ENCODE peak calls at places on chromosomes 2 and 18, in seven cellular contexts. V, Y, O, X, M, L and S are unnamed samples.

GRCh38 chr2:207706936-207707860 is 4.2 kb upstream of the CCNYL1 start:
- DNase-seq in M (no peak), Y (peak), X (no peak), V (no peak), L (no peak), O (no peak), S (no peak)

GRCh38 chr2:174033163-174033550 is 68.0 kb upstream of the SP3 start:
- DNase-seq in X (no peak), M (no peak), Y (no peak), L (no peak), V (no peak), O (no peak), S (no peak)

GRCh38 chr2:227862227-227862740 is 9.1 kb upstream of the DAW1 start:
- DNase-seq in O (no peak), X (peak), V (no peak), M (no peak), Y (peak), L (peak), S (no peak)

GRCh38 chr2:98702127-98702802 is 28.7 kb downstream of the MGAT4A start:
- DNase-seq in L (peak), V (no peak), O (no peak), Y (no peak), X (no peak), M (peak), S (no peak)

GRCh38 chr2:119760876-119761275 is 1.2 kb downstream of the PTPN4 start:
- DNase-seq in Y (peak), V (no peak), L (no peak), M (no peak), X (no peak), O (no peak), S (no peak)

GRCh38 chr18:7579923-7580542 is 12.9 kb downstream of the PTPRM start:
- DNase-seq in O (no peak), V (no peak), X (no peak), M (no peak), Y (no peak), L (no peak), S (no peak)

GRCh38 chr2:235287369-235287722 is 206.5 kb upstream of the AGAP1 start:
- DNase-seq in L (no peak), V (no peak), X (no peak), M (peak), Y (peak), O (no peak), S (peak)

GRCh38 chr2:192195548-192196418 is 1.1 kb upstream of the TMEFF2 start:
- DNase-seq in X (peak), M (peak), O (peak), Y (peak), V (no peak), L (no peak), S (no peak)

GRCh38 chr2:195425328-195425727 is 231.7 kb upstream of the SLC39A10 start:
- DNase-seq in Y (no peak), X (no peak), O (no peak), L (no peak), M (no peak), V (no peak), S (no peak)

GRCh38 chr2:219497495-219498279 is 1.0 kb upstream of the GMPPA start:
- DNase-seq in M (peak), Y (peak), V (peak), L (peak), X (peak), O (peak), S (no peak)

GRCh38 chr2:145284551-145284950 is 764.6 kb upstream of the ZEB2 start:
- DNase-seq in X (no peak), M (no peak), L (no peak), O (no peak), V (no peak), Y (no peak), S (no peak)

GRCh38 chr2:134648547-134648946 is 70.3 kb downstream of the TMEM163 start:
- DNase-seq in M (no peak), X (no peak), O (no peak), Y (no peak), V (no peak), L (no peak), S (no peak)

GRCh38 chr2:19357383-19358241 is 811 bp downstream of the OSR1 start:
- DNase-seq in L (no peak), X (no peak), O (no peak), M (peak), V (peak), Y (peak), S (no peak)

GRCh38 chr18:74806700-74807416 is 209.2 kb downstream of the ZNF407 start:
- DNase-seq in Y (peak), V (peak), M (no peak), X (peak), L (no peak), O (no peak), S (no peak)

GRCh38 chr18:59054892-59055291 is 84.8 kb upstream of the SEC11C start:
- DNase-seq in O (no peak), M (no peak), Y (no peak), X (no peak), L (no peak), V (no peak), S (no peak)

DNA sequence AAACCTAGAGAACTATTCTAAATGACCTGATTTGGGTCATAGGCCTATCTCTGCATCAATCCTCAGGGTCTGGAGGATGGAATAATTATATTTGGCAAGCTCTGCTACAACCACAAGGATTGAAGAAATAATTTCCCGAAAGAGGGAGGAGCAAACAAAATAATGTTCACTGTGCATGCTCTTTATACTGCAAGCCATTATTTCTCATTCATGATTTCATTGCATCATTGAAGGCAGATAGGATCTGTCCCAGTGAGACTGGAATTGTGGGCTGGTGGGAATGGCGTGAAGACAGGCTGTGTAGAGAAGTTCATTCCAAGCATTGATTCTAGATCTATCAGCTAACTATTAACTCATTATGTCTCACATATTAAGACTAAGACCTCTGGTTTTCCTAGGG is 12.7 kb upstream of the MAPRE2 start:
- DNase-seq in V (no peak), Y (peak), L (no peak), M (no peak), X (no peak), O (no peak), S (no peak)
- H3K27ac ChIP-seq in V (no peak), Y (no peak), L (no peak), M (peak), X (no peak), O (peak), S (no peak)

GRCh38 chr2:20625920-20626697 is 24.8 kb downstream of the HS1BP3 start:
- DNase-seq in V (no peak), O (peak), X (no peak), L (no peak), Y (no peak), M (peak), S (peak)
- H3K27ac ChIP-seq in V (no peak), O (peak), X (no peak), L (peak), Y (no peak), M (peak), S (peak)

GRCh38 chr2:16653799-16654198 is 11.8 kb downstream of the CYRIA start:
- DNase-seq in X (no peak), Y (no peak), V (no peak), L (no peak), M (no peak), O (no peak), S (no peak)
- H3K27ac ChIP-seq in X (no peak), Y (no peak), V (no peak), L (peak), M (peak), O (peak), S (peak)

DNA sequence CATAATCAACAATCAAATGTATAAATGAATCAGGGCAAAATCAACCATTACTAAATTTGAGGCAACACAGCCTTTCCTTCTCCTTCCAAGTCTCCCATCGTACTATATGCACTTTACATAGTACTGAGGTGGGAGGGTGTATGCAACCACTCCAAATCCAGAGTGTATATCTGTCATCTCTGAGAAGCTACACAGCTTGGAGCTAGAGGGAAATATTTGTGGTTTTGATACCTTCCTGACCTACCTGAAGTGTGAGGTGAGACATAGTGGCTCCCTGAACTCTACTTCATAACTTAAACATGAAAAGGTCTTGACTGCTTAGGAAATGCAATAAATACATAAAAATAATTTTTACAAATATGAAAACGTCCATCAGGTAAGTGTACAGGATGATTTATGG is 30.1 kb upstream of the SLC40A1 start:
- DNase-seq in O (no peak), Y (no peak), M (no peak), L (no peak), V (no peak), X (no peak), S (no peak)
- H3K27ac ChIP-seq in O (no peak), Y (no peak), M (no peak), L (no peak), V (no peak), X (no peak), S (no peak)

DNA sequence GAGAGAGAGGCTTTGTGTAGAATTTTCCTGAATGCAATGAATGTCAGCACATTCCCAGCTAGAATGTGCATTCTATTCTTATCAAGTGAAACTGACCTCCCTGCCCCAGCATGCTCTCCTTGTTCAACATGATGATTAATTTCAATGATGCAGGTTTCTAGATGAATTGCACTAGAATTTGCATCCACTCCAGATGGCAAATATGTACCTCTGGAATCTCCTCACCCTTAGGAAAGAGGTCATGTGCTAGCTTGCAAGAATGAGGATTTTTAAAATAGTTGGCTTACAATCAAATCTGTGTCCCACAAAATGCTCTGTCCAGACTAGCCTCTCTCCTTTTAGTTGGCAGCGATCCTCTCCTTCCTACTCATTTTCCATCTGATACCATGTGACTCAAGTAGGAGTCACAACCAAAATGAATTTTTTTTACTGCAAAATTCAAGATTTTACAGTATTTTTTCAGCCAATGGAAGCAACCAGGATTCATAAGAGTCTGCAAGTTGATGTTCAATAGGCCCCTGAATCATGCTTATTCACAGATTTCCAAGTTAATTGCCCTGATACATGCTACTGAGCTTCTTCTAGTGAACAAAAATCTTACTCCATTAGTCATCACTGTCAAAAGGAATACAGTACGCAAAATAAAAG is 21.0 kb upstream of the STAT4 start:
- DNase-seq in L (no peak), X (peak), O (no peak), M (no peak), Y (peak), V (peak), S (no peak)
- H3K27ac ChIP-seq in L (no peak), X (peak), O (no peak), M (no peak), Y (no peak), V (peak), S (no peak)

DNA sequence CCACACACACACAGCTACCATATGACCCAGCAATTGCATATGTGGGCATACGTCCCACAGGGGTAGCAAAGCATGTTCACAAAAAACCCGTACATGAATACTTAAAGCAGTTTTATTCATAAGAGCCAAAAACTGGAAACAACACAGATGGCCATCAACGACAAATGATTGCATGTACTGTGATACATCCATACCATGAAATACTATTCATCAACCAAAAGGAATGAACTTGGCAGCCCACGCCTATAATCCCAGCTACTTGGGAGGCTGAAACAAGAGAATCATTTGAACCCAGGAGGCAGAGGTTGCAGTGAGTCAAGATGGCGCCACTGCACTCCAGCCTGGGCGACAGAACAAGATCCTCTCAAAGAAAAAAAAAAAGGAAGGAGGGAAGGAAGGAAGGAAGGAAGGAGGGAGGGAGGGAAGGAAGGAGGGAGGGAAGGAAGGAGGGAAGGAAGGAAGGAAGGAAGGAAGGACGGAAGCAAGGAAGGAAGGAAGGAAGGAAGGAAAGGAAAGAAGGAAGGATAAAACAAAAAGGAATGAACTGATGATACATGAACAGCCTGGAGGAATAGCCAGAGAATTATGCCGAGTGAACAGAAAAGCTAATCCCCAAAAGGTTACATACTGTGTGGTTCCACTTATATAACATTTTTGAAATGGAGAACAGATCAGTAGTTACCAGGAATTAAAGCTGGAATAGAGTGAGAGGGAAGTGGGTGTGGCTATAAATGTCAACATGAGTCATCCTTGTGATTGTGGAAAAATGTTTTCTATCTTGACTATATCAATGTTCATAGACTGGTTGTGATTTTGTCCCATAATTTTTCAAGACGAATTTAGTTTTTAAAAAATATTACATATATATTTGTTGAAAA is 19.6 kb upstream of the YPEL5 start:
- DNase-seq in X (peak), V (no peak), M (no peak), O (no peak), Y (no peak), L (no peak), S (no peak)
- H3K27ac ChIP-seq in X (no peak), V (no peak), M (no peak), O (no peak), Y (no peak), L (no peak), S (no peak)